ENCODE peak calls at places on chromosomes 1 and 21, in nine cellular contexts. O is neural progenitor cell; F is CD4-positive, alpha-beta T cell; L is NCI-H2171 treated with DMSO at 0.1 percent for 48 hours; M is PC-9; P is iris pigment epithelial cell; X is D341Med; N is SK-MEL-5; S is Calu3. Z is an unnamed sample.

GRCh38 chr1:181936768-181937581 is 124.5 kb downstream of the ZNF648 start:
- DNase-seq in O (peak), F (peak), L (peak), M (peak), P (peak), X (peak), N (peak), S (peak), Z (no peak)

GRCh38 chr1:55506686-55507577 is 291.8 kb upstream of the USP24 start:
- DNase-seq in O (no peak), F (no peak), L (no peak), M (peak), P (peak), X (no peak), N (peak), S (no peak), Z (no peak)

GRCh38 chr1:18854331-18855025 is 5.0 kb downstream of the TAS1R2 start:
- DNase-seq in O (no peak), F (no peak), L (no peak), M (no peak), P (no peak), X (no peak), N (no peak), S (no peak), Z (no peak)

GRCh38 chr1:151759241-151759640 is 4.1 kb downstream of the MRPL9 start:
- DNase-seq in O (no peak), F (no peak), L (no peak), M (no peak), P (no peak), X (no peak), N (no peak), S (no peak), Z (no peak)

GRCh38 chr1:201896951-201897391 is 8.3 kb downstream of the SHISA4 start:
- DNase-seq in O (no peak), F (no peak), L (peak), M (peak), P (no peak), X (peak), N (no peak), S (peak), Z (no peak)

GRCh38 chr1:224851850-224852261 is 77.6 kb upstream of the DNAH14 start:
- DNase-seq in O (no peak), F (no peak), L (no peak), M (no peak), P (no peak), X (peak), N (no peak), S (no peak), Z (no peak)

GRCh38 chr1:16082283-16083038 is 9.0 kb upstream of the FAM131C start:
- DNase-seq in O (peak), F (peak), L (peak), M (no peak), P (peak), X (peak), N (peak), S (peak), Z (peak)

GRCh38 chr1:92749024-92749634 is 35.8 kb downstream of the EVI5 start:
- DNase-seq in O (peak), F (peak), L (peak), M (peak), P (peak), X (peak), N (peak), S (peak), Z (no peak)

GRCh38 chr1:181239086-181239485 is 150.6 kb downstream of the IER5 start:
- DNase-seq in O (no peak), F (no peak), L (no peak), M (no peak), P (no peak), X (no peak), N (no peak), S (no peak), Z (no peak)

GRCh38 chr1:3564921-3565831 is 46.1 kb downstream of the MEGF6 start:
- DNase-seq in O (peak), F (peak), L (peak), M (no peak), P (no peak), X (peak), N (peak), S (peak), Z (peak)

GRCh38 chr21:25564349-25564948 is 42.8 kb downstream of the MRPL39 start:
- DNase-seq in O (no peak), F (no peak), L (no peak), M (no peak), P (no peak), X (no peak), N (no peak), S (no peak), Z (no peak)

GRCh38 chr1:175278236-175278635 is 85.7 kb upstream of the KIAA0040 start:
- DNase-seq in O (no peak), F (no peak), L (peak), M (no peak), P (no peak), X (peak), N (no peak), S (no peak), Z (no peak)

GRCh38 chr1:167373398-167373797 is 144.9 kb downstream of the CD247 start:
- DNase-seq in O (no peak), F (no peak), L (no peak), M (no peak), P (no peak), X (no peak), N (no peak), S (no peak), Z (no peak)

GRCh38 chr1:180912801-180913616 is at the start of gene KIAA1614:
- DNase-seq in O (peak), F (no peak), L (peak), M (no peak), P (peak), X (no peak), N (no peak), S (peak), Z (no peak)

GRCh38 chr1:12486401-12487005 is 131.5 kb downstream of the DHRS3 start:
- DNase-seq in O (no peak), F (no peak), L (no peak), M (peak), P (peak), X (no peak), N (no peak), S (peak), Z (no peak)

GRCh38 chr1:20143318-20143717 is 4.2 kb downstream of the PLA2G2F start:
- DNase-seq in O (no peak), F (no peak), L (no peak), M (no peak), P (no peak), X (peak), N (no peak), S (no peak), Z (no peak)

GRCh38 chr1:48617227-48617626 is 145.2 kb upstream of the SPATA6 start:
- DNase-seq in O (no peak), F (no peak), L (no peak), M (no peak), P (peak), X (no peak), N (peak), S (no peak), Z (no peak)

GRCh38 chr1:173420330-173420806 is 56.8 kb upstream of the PRDX6 start:
- DNase-seq in O (peak), F (peak), L (peak), M (peak), P (peak), X (peak), N (peak), S (peak), Z (peak)

GRCh38 chr21:45091540-45092322 is 17.4 kb downstream of the ADARB1 start:
- DNase-seq in O (no peak), F (no peak), L (peak), M (no peak), P (peak), X (peak), N (no peak), S (no peak), Z (no peak)

GRCh38 chr1:64437453-64437852 is 32.5 kb upstream of the CACHD1 start:
- DNase-seq in O (no peak), F (no peak), L (no peak), M (no peak), P (no peak), X (no peak), N (no peak), S (no peak), Z (no peak)

GRCh38 chr1:224253721-224254120 is 70.7 kb downstream of the DEGS1 start:
- DNase-seq in O (no peak), F (no peak), L (no peak), M (no peak), P (peak), X (no peak), N (no peak), S (no peak), Z (no peak)

GRCh38 chr1:151352001-151352718 is 5.1 kb upstream of the RFX5 start:
- DNase-seq in O (no peak), F (no peak), L (no peak), M (peak), P (peak), X (no peak), N (no peak), S (no peak), Z (no peak)

GRCh38 chr1:17347769-17348592 is 24.0 kb upstream of the PADI6 start:
- DNase-seq in O (no peak), F (no peak), L (no peak), M (peak), P (peak), X (peak), N (no peak), S (no peak), Z (no peak)